ENCODE peak calls at places on chromosomes 16 and 17, in four cellular contexts. M is fibroblast of pulmonary artery, P is T-helper 17 cell, R is tibial nerve. S is an unnamed sample.

GRCh38 chr16:57664662-57665025 is 3.5 kb upstream of the ADGRG3 start:
- DNase-seq in P (no peak), M (no peak), R (no peak), S (no peak)

GRCh38 chr17:28547623-28548416 is 4.6 kb downstream of the UNC119 start:
- DNase-seq in P (peak; percentile 53), R (peak; percentile 61), M (peak; percentile 77), S (peak; percentile 42)

GRCh38 chr16:72952404-72953301 is 95.3 kb downstream of the ZFHX3 start:
- DNase-seq in M (peak; percentile 50), P (no peak), R (no peak), S (no peak)

GRCh38 chr16:58684354-58685083 is at the start of gene SLC38A7:
- DNase-seq in P (peak; percentile 57), M (peak; percentile 85), R (peak; percentile 83), S (peak; percentile 58)

GRCh38 chr17:35192708-35193107 is 1.5 kb downstream of the SLC35G3 start:
- DNase-seq in M (no peak), R (no peak), P (no peak), S (no peak)

GRCh38 chr17:59505610-59506276 is 59.7 kb upstream of the DHX40 start:
- DNase-seq in P (no peak), R (no peak), M (no peak), S (no peak)

GRCh38 chr16:1794221-1794871 is 841 bp upstream of the IGFALS start:
- DNase-seq in P (no peak), R (no peak), M (no peak), S (no peak)

GRCh38 chr17:64120159-64120558 is 9.8 kb downstream of the ERN1 start:
- DNase-seq in R (no peak), M (no peak), P (no peak), S (no peak)

GRCh38 chr17:49443862-49444261 is 29.2 kb upstream of the PHB1 start:
- DNase-seq in P (no peak), R (no peak), M (peak; percentile 41), S (no peak)

GRCh38 chr17:48544356-48545021 is 420 bp downstream of the HOXB2 start:
- DNase-seq in R (peak; percentile 49), P (no peak), M (peak; percentile 81), S (no peak)